ENCODE peak calls at places on chromosomes 6 and 20, in eight cellular contexts. W is DMS 273 treated with DMSO at 0.1 percent for 48 hours; R is AG10803; Z is stimulated activated naive B cell treated with anti-CD40 and anti-IgM and Interleukin-4, amounts not matched to agents 10 μg/mL and 1 μg/mL and 100 μg/mL, for 72 hours; X is ecto neural progenitor cell; K is NCI-H345; E is globus pallidus; H is CD8-positive, alpha-beta memory T cell. A is an unnamed sample.

GRCh38 chr6:77341058-77341986 is 122.0 kb downstream of the HTR1B start:
- DNase-seq in E (no peak), H (no peak), Z (no peak), W (no peak), X (no peak), K (no peak), R (no peak), A (no peak)

GRCh38 chr6:85449388-85449817 is 480 bp upstream of the NT5E start:
- DNase-seq in W (no peak), Z (peak), K (no peak), E (no peak), R (peak), H (no peak), X (no peak), A (no peak)

GRCh38 chr6:35804996-35805736 is at the start of gene LHFPL5:
- DNase-seq in E (no peak), K (peak), Z (peak), X (peak), H (peak), R (no peak), W (no peak), A (peak)

GRCh38 chr6:75124983-75125382 is 80.9 kb downstream of the COL12A1 start:
- DNase-seq in R (no peak), E (no peak), H (no peak), K (no peak), Z (no peak), X (no peak), W (no peak), A (no peak)

GRCh38 chr6:168648240-168648639 is 207.3 kb downstream of the SMOC2 start:
- DNase-seq in X (no peak), H (no peak), K (peak), R (no peak), E (no peak), Z (no peak), W (no peak), A (no peak)

GRCh38 chr6:158231551-158232444 is 63.6 kb downstream of the GTF2H5 start:
- DNase-seq in E (peak), K (peak), W (peak), H (peak), R (peak), Z (peak), X (peak), A (peak)

GRCh38 chr20:47886454-47887041 is 101.3 kb upstream of the SULF2 start:
- DNase-seq in H (no peak), X (no peak), R (no peak), W (no peak), Z (no peak), K (no peak), E (no peak), A (no peak)

GRCh38 chr20:15976047-15976731 is 597.1 kb downstream of the KIF16B start:
- DNase-seq in W (peak), E (no peak), H (no peak), Z (no peak), R (no peak), X (peak), K (peak), A (no peak)

GRCh38 chr6:140731741-140732140 is 1357.3 kb upstream of the CITED2 start:
- DNase-seq in W (no peak), E (no peak), X (no peak), H (no peak), K (no peak), Z (no peak), R (no peak), A (no peak)

GRCh38 chr6:26520088-26520839 is 17.9 kb upstream of the HMGN4 start:
- DNase-seq in K (peak), X (no peak), Z (no peak), E (no peak), H (no peak), R (no peak), W (peak), A (no peak)

GRCh38 chr20:35091808-35092523 is 641 bp downstream of the TRPC4AP start:
- DNase-seq in R (peak), H (no peak), K (peak), E (no peak), W (no peak), X (no peak), Z (no peak), A (no peak)

GRCh38 chr6:139905404-139906052 is 531.1 kb upstream of the CITED2 start:
- DNase-seq in Z (no peak), H (no peak), R (peak), X (no peak), W (peak), K (no peak), E (no peak), A (no peak)

GRCh38 chr20:59018817-59019216 is 412 bp upstream of the TUBB1 start:
- DNase-seq in R (no peak), H (no peak), K (no peak), Z (no peak), E (no peak), X (no peak), W (no peak), A (no peak)

GRCh38 chr6:125950293-125950692 is 6.3 kb upstream of the HINT3 start:
- DNase-seq in K (no peak), W (no peak), E (no peak), R (peak), X (no peak), Z (no peak), H (no peak), A (no peak)

GRCh38 chr20:5170341-5170740 is 43.5 kb downstream of the CDS2 start:
- DNase-seq in H (no peak), R (no peak), Z (no peak), X (no peak), W (no peak), E (no peak), K (peak), A (no peak)

GRCh38 chr6:109260126-109260525 is 122.1 kb downstream of the CD164 start:
- DNase-seq in W (no peak), R (peak), H (no peak), K (no peak), X (no peak), Z (no peak), E (no peak), A (no peak)

GRCh38 chr6:29295181-29295585 is 6.3 kb upstream of the OR14J1 start:
- DNase-seq in E (no peak), H (no peak), K (no peak), W (no peak), X (no peak), R (no peak), Z (no peak), A (no peak)

GRCh38 chr20:46709055-46709458 is 392 bp upstream of the SLC2A10 start:
- DNase-seq in Z (no peak), E (no peak), R (no peak), W (no peak), H (no peak), X (no peak), K (no peak), A (no peak)

GRCh38 chr6:81049425-81050042 is 702.9 kb downstream of the TENT5A start:
- DNase-seq in H (no peak), W (no peak), E (no peak), R (peak), Z (no peak), X (no peak), K (no peak), A (no peak)

GRCh38 chr6:158072083-158072721 is 90.5 kb downstream of the SYNJ2 start:
- DNase-seq in Z (peak), W (no peak), H (peak), K (peak), X (peak), R (peak), E (peak), A (peak)

GRCh38 chr6:32413427-32414047 is 6.6 kb upstream of the BTNL2 start:
- DNase-seq in R (peak), X (peak), K (peak), H (peak), Z (peak), W (peak), E (peak), A (peak)

GRCh38 chr20:63636752-63637633 is 10.1 kb upstream of the GMEB2 start:
- DNase-seq in R (peak), K (no peak), W (peak), H (no peak), E (no peak), X (no peak), Z (no peak), A (no peak)

GRCh38 chr6:15927531-15928230 is 201.2 kb upstream of the MYLIP start:
- DNase-seq in R (peak), K (no peak), X (no peak), Z (no peak), W (no peak), H (no peak), E (no peak), A (no peak)

GRCh38 chr6:113734886-113735481 is 122.2 kb upstream of the MARCKS start:
- DNase-seq in W (peak), R (peak), K (no peak), Z (no peak), E (no peak), H (no peak), X (no peak), A (no peak)

GRCh38 chr20:41167481-41168253 is 30.3 kb downstream of the PLCG1 start:
- DNase-seq in E (no peak), K (no peak), X (no peak), Z (no peak), W (no peak), H (no peak), R (no peak), A (no peak)

GRCh38 chr20:1001116-1001515 is 995 bp downstream of the RSPO4 start:
- DNase-seq in K (no peak), H (no peak), W (no peak), R (no peak), X (no peak), E (no peak), Z (no peak), A (no peak)

GRCh38 chr6:97978855-97979271 is 695.8 kb upstream of the MMS22L start:
- DNase-seq in R (no peak), X (peak), W (no peak), H (no peak), E (no peak), Z (no peak), K (no peak), A (peak)

GRCh38 chr20:42836339-42836738 is 353.4 kb downstream of the PTPRT start:
- DNase-seq in E (no peak), R (no peak), X (no peak), W (no peak), K (peak), H (no peak), Z (no peak), A (no peak)

GRCh38 chr20:57514273-57514751 is 10.6 kb downstream of the CTCFL start:
- DNase-seq in Z (no peak), W (peak), E (peak), H (no peak), X (peak), R (peak), K (peak), A (peak)

GRCh38 chr6:148435386-148435785 is 92.7 kb downstream of the SASH1 start:
- DNase-seq in X (no peak), W (no peak), E (no peak), R (peak), H (no peak), K (no peak), Z (no peak), A (no peak)

GRCh38 chr6:33430991-33431879 is 11.4 kb downstream of the SYNGAP1 start:
- DNase-seq in R (peak), X (peak), W (no peak), H (peak), E (peak), Z (peak), K (peak), A (peak)

GRCh38 chr20:16944753-16945152 is 196.6 kb downstream of the OTOR start:
- DNase-seq in K (no peak), R (no peak), X (peak), Z (no peak), W (no peak), E (no peak), H (no peak), A (no peak)

GRCh38 chr6:113122060-113122459 is 735.1 kb upstream of the MARCKS start:
- DNase-seq in K (no peak), X (no peak), Z (no peak), H (no peak), E (no peak), W (no peak), R (peak), A (no peak)

GRCh38 chr6:167350731-167351655 is 26.1 kb downstream of the TTLL2 start:
- DNase-seq in E (peak), K (peak), R (peak), W (peak), Z (peak), X (peak), H (peak), A (peak)

GRCh38 chr6:3412779-3413500 is 43.9 kb downstream of the SLC22A23 start:
- DNase-seq in W (no peak), X (no peak), E (no peak), H (no peak), R (no peak), Z (no peak), K (no peak), A (no peak)

GRCh38 chr20:2130668-2131067 is 29.0 kb downstream of the STK35 start:
- DNase-seq in R (no peak), W (no peak), E (no peak), K (no peak), Z (no peak), X (no peak), H (no peak), A (no peak)

GRCh38 chr6:6314601-6315000 is 5.9 kb downstream of the F13A1 start:
- DNase-seq in X (no peak), K (no peak), R (peak), Z (no peak), W (no peak), E (no peak), H (no peak), A (no peak)

GRCh38 chr6:22873531-22874136 is 304.3 kb downstream of the HDGFL1 start:
- DNase-seq in W (no peak), R (peak), X (no peak), Z (no peak), K (no peak), H (no peak), E (no peak), A (no peak)

A was measured in NCI-H774.